ENCODE peak calls at places on chromosomes 13 and 19, in nine cellular contexts. F, X, D, N, U, P, Y, E and W are unnamed samples.

GRCh38 chr13:49791753-49792549 is 531 bp downstream of the KPNA3 start:
- DNase-seq in E (no peak), D (peak; percentile 43), X (peak; percentile 54), P (peak; percentile 32), Y (peak; percentile 64), N (peak; percentile 36), U (peak; percentile 36), F (peak; percentile 14), W (peak; percentile 16)

GRCh38 chr13:72599148-72599743 is 128.2 kb downstream of the MZT1 start:
- DNase-seq in X (no peak), F (no peak), U (no peak), P (no peak), E (no peak), N (no peak), D (no peak), Y (no peak), W (no peak)

GRCh38 chr13:76677047-76677446 is 209.2 kb downstream of the KCTD12 start:
- DNase-seq in P (no peak), F (no peak), E (peak; percentile 65), U (no peak), N (peak; percentile 43), D (no peak), X (no peak), Y (no peak), W (peak; percentile 56)

GRCh38 chr19:2034729-2035589 is 16.1 kb downstream of the MKNK2 start:
- DNase-seq in D (peak; percentile 41), E (no peak), P (peak; percentile 5), X (peak; percentile 43), N (peak; percentile 8), F (no peak), U (no peak), Y (peak; percentile 79), W (no peak)

GRCh38 chr19:33386361-33386858 is 12.9 kb downstream of the CEBPG start:
- DNase-seq in P (no peak), X (no peak), N (no peak), F (no peak), E (no peak), D (no peak), U (no peak), Y (no peak), W (no peak)

GRCh38 chr13:102295316-102296048 is 106.4 kb downstream of the FGF14 start:
- DNase-seq in P (no peak), U (no peak), D (no peak), Y (no peak), X (no peak), F (peak; percentile 5), E (no peak), N (peak; percentile 79), W (peak; percentile 16)

GRCh38 chr13:44388427-44388826 is 14.8 kb downstream of the SERP2 start:
- DNase-seq in D (no peak), F (no peak), E (no peak), Y (no peak), X (no peak), P (no peak), U (no peak), N (no peak), W (no peak)

GRCh38 chr13:114229486-114229885 is 5.2 kb upstream of the CDC16 start:
- DNase-seq in Y (no peak), N (no peak), P (no peak), F (no peak), D (no peak), E (no peak), X (no peak), U (no peak), W (peak; percentile 38)

GRCh38 chr13:81639984-81640582 is 1299.2 kb upstream of the SPRY2 start:
- DNase-seq in F (peak; percentile 13), D (no peak), Y (peak; percentile 29), N (no peak), U (peak; percentile 0), X (peak; percentile 8), E (no peak), P (peak; percentile 10), W (no peak)

GRCh38 chr19:30335306-30335886 is 36.8 kb upstream of the ZNF536 start:
- DNase-seq in P (no peak), E (no peak), X (no peak), F (no peak), U (no peak), D (no peak), N (no peak), Y (no peak), W (no peak)

GRCh38 chr19:3459322-3459881 is 20.9 kb downstream of the SMIM24 start:
- DNase-seq in F (peak; percentile 93), X (no peak), E (peak; percentile 87), P (no peak), Y (peak; percentile 84), U (no peak), N (peak; percentile 94), D (no peak), W (peak; percentile 96)

GRCh38 chr13:66895780-66896179 is 334.4 kb downstream of the PCDH9 start:
- DNase-seq in U (no peak), E (no peak), F (no peak), Y (no peak), P (no peak), X (no peak), N (no peak), D (no peak), W (no peak)